ENCODE peak calls at places on chromosome 14, in six cellular contexts. V, W, R, A, K and C are unnamed samples.

GRCh38 chr14:39683711-39684110 is 251.5 kb upstream of the FBXO33 start:
- DNase-seq in V (no peak), W (no peak), R (no peak), A (no peak), K (no peak), C (no peak)

GRCh38 chr14:35883677-35884293 is 57.6 kb downstream of the BRMS1L start:
- DNase-seq in V (peak), W (no peak), R (peak), A (peak), K (no peak), C (peak)

GRCh38 chr14:65170318-65170717 is 68.0 kb upstream of the MAX start:
- DNase-seq in V (no peak), W (no peak), R (no peak), A (no peak), K (no peak), C (no peak)

GRCh38 chr14:22179190-22179589 is 409.8 kb downstream of the DAD1 start:
- DNase-seq in V (no peak), W (no peak), R (no peak), A (no peak), K (no peak), C (no peak)

GRCh38 chr14:98184467-98184866 is 1087.5 kb downstream of the BCL11B start:
- DNase-seq in V (no peak), W (no peak), R (no peak), A (no peak), K (no peak), C (no peak)

GRCh38 chr14:104875811-104876210 is 10.7 kb downstream of the CEP170B start:
- DNase-seq in V (no peak), W (no peak), R (no peak), A (no peak), K (no peak), C (no peak)

GRCh38 chr14:58426819-58427288 is 477 bp downstream of the TIMM9 start:
- DNase-seq in V (peak), W (no peak), R (peak), A (peak), K (peak), C (peak)

GRCh38 chr14:68426661-68427549 is 366.0 kb downstream of the ZFP36L1 start:
- DNase-seq in V (peak), W (no peak), R (no peak), A (no peak), K (no peak), C (no peak)

GRCh38 chr14:53215101-53215500 is 62.0 kb upstream of the DDHD1 start:
- DNase-seq in V (no peak), W (no peak), R (no peak), A (no peak), K (no peak), C (no peak)

GRCh38 chr14:104579507-104579906 is at the start of gene C14orf180:
- DNase-seq in V (no peak), W (no peak), R (no peak), A (no peak), K (no peak), C (no peak)

GRCh38 chr14:96821501-96821900 is 24.3 kb downstream of the VRK1 start:
- DNase-seq in V (no peak), W (no peak), R (no peak), A (no peak), K (no peak), C (no peak)

GRCh38 chr14:61003571-61003970 is 22.5 kb downstream of the SLC38A6 start:
- DNase-seq in V (no peak), W (no peak), R (no peak), A (no peak), K (no peak), C (no peak)
- TF ChIP-seq POLR2A in V (no peak), W (no peak), R (no peak), A (no peak), K (no peak), C (no peak)

GRCh38 chr14:87810711-87811110 is 182.3 kb downstream of the GALC start:
- DNase-seq in V (peak), W (no peak), R (no peak), A (no peak), K (no peak), C (no peak)

GRCh38 chr14:87815121-87815520 is 177.9 kb downstream of the GALC start:
- DNase-seq in V (no peak), W (no peak), R (no peak), A (no peak), K (no peak), C (no peak)

GRCh38 chr14:87813691-87814090 is 179.3 kb downstream of the GALC start:
- DNase-seq in V (no peak), W (no peak), R (no peak), A (no peak), K (no peak), C (no peak)

GRCh38 chr14:87813211-87813610 is 179.8 kb downstream of the GALC start:
- DNase-seq in V (no peak), W (no peak), R (no peak), A (no peak), K (no peak), C (no peak)

DNA sequence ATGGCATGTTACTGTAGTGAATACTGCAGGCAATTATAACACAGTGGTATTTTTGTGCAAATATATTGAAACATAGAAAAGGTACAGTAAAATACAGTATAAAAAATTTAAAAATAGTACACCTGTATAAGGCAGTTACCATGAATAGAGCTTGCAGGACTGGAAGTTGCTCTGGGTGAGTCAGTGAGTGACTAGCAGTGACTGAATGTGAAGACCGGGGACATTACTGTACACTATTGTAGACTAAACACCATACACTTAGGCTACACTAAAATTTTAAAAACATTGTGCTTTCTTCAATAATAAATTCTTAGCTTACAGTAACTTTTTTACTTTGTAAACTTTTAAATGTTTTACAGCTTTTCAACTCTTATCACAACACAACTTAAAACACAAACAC is 181.7 kb downstream of the GALC start:
- DNase-seq in V (no peak), W (no peak), R (no peak), A (no peak), K (no peak), C (no peak)
- TF ChIP-seq MYC in V (no peak), W (no peak), R (no peak), A (no peak), K (no peak), C (no peak)

GRCh38 chr14:79093542-79093941 is 923.4 kb downstream of the NRXN3 start:
- DNase-seq in V (no peak), W (no peak), R (no peak), A (no peak), K (no peak), C (no peak)

GRCh38 chr14:79090781-79091180 is 920.6 kb downstream of the NRXN3 start:
- DNase-seq in V (no peak), W (no peak), R (no peak), A (no peak), K (no peak), C (no peak)

DNA sequence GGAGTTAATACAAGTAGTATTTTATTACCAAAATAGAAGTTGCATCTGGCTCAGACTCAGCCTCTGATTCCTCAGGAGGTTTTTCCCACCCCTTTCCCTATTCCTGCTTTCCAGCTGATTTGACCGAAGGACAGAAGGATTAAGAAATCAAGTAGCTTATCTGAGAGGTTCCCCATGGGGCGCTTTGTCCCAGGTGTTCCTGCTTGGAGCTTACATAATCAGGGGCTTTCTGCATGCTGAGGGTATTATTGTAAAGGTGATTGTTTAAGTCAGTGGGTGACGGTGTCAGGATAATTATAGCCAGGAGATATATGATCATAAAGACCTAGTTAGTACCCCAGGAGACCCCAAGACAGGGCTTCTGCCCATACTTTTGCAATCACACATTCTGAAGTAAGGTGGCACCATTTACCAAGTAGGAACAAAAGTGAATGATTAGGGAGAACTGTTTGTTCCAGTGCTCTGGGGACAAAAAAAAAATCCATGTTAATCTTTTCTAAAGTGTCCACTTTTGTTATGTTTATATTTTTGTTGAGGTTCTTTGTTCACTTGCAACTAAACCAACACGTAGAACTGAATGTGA is 921.3 kb downstream of the NRXN3 start:
- DNase-seq in V (no peak), W (no peak), R (no peak), A (no peak), K (no peak), C (no peak)
- TF ChIP-seq POLR2A in V (no peak), W (no peak), R (no peak), A (no peak), K (no peak), C (no peak)

GRCh38 chr14:32361674-32362073 is 32.6 kb downstream of the AKAP6 start:
- DNase-seq in V (no peak), W (no peak), R (no peak), A (no peak), K (no peak), C (no peak)

GRCh38 chr14:32363761-32364160 is 34.7 kb downstream of the AKAP6 start:
- DNase-seq in V (no peak), W (no peak), R (no peak), A (no peak), K (no peak), C (no peak)

GRCh38 chr14:32354716-32355115 is 25.6 kb downstream of the AKAP6 start:
- DNase-seq in V (no peak), W (no peak), R (peak), A (no peak), K (no peak), C (no peak)

GRCh38 chr14:32358781-32359180 is 29.7 kb downstream of the AKAP6 start:
- DNase-seq in V (no peak), W (no peak), R (no peak), A (no peak), K (no peak), C (no peak)
- TF ChIP-seq MYC in V (no peak), W (no peak), R (no peak), A (no peak), K (no peak), C (no peak)

DNA sequence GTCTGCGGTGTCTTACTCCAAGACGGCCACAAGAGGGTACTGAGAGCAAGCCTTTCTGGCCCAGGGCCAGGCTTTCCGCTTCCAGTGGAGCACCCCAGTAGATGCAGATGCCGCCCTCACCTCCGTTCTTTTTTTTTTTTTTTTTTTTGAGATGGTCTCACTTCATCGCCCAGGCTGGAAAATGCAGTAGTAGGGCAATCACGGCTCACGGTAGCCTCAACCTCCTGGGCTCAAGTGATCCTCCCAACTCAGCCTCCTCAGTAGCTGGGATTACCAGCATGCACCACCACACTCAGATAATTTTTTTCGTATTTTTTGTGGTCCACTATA is 5.6 kb upstream of the LBHD2 start:
- DNase-seq in V (peak), W (peak), R (peak), A (peak), K (peak), C (peak)
- TF ChIP-seq POLR2A in V (no peak), W (no peak), R (no peak), A (no peak), K (no peak), C (no peak)

DNA sequence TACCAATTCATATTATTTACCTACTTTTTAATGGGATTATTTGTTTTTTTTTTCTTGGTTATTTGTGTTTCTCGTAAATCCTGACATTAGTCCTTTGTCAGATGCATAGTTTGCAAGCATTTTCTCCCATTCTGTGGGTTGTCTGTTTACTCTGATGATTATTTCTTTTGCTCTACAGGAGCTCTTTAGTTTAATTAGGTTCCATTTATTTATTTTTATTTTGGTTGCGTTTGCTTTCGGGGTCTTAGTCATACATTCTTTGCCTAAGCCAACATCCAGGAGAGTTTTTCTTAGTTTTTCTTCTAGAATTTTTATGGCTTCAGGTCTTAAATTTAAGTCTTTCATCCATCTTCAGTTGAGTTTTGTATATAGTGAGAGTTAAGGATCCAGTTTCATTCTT is 289.9 kb downstream of the AKAP6 start:
- DNase-seq in V (no peak), W (no peak), R (no peak), A (no peak), K (no peak), C (no peak)
- TF ChIP-seq MYC in V (no peak), W (no peak), R (no peak), A (no peak), K (no peak), C (no peak)

DNA sequence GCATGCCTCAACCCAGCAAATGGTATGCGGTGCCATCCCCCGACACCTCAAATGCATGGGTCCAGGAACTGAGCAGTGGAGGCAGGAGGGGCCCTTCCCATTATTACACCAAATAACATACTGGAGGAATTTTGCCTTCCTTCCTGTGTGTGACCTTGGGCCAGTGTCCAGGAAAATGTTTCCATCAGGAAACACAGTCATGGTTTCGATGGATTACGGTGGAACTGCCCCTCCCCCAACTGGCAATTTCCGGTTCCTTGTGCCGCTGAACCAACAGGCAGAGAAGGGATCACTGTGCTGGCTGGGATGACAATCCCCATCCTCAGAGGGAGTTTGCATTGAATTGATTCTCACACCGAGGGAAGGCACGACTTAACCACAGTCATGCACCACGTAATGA is 9.1 kb upstream of the CDC42BPB start:
- DNase-seq in V (no peak), W (no peak), R (peak), A (no peak), K (peak), C (no peak)
- TF ChIP-seq POLR2A in V (no peak), W (no peak), R (no peak), A (no peak), K (peak), C (no peak)

GRCh38 chr14:24806061-24806678 is 172.2 kb upstream of the GZMB start:
- DNase-seq in V (peak), W (peak), R (peak), A (peak), K (peak), C (peak)
- TF ChIP-seq MYC in V (no peak), W (no peak), R (peak), A (no peak), K (no peak), C (no peak)